ENCODE peak calls at places on chromosomes 1 and 21, in four cellular contexts. One of them, this sample, is unnamed.

GRCh38 chr1:243598433-243598832 is 251.6 kb downstream of the AKT3 start:
- DNase-seq in CD8-positive, alpha-beta T cell: peak
- DNase-seq in breast epithelium: no peak
- DNase-seq in substantia nigra: no peak
- DNase-seq in this sample: peak

GRCh38 chr1:151457911-151458882 is 1.1 kb downstream of the POGZ start:
- DNase-seq in CD8-positive, alpha-beta T cell: peak
- DNase-seq in breast epithelium: no peak
- DNase-seq in substantia nigra: peak
- DNase-seq in this sample: peak

GRCh38 chr1:30379684-30380624 is 343.4 kb downstream of the MATN1 start:
- DNase-seq in CD8-positive, alpha-beta T cell: no peak
- DNase-seq in breast epithelium: peak
- DNase-seq in substantia nigra: no peak
- DNase-seq in this sample: peak

GRCh38 chr1:233700338-233700737 is 86.4 kb downstream of the KCNK1 start:
- DNase-seq in CD8-positive, alpha-beta T cell: no peak
- DNase-seq in breast epithelium: no peak
- DNase-seq in substantia nigra: no peak
- DNase-seq in this sample: no peak

GRCh38 chr1:236468625-236469024 is 55.2 kb upstream of the LGALS8 start:
- DNase-seq in CD8-positive, alpha-beta T cell: no peak
- DNase-seq in breast epithelium: no peak
- DNase-seq in substantia nigra: no peak
- DNase-seq in this sample: no peak

GRCh38 chr1:225480825-225481434 is 53.1 kb upstream of the LBR start:
- DNase-seq in CD8-positive, alpha-beta T cell: peak
- DNase-seq in breast epithelium: peak
- DNase-seq in substantia nigra: no peak
- DNase-seq in this sample: no peak

GRCh38 chr1:41498809-41499208 is 14.3 kb upstream of the EDN2 start:
- DNase-seq in CD8-positive, alpha-beta T cell: no peak
- DNase-seq in breast epithelium: peak
- DNase-seq in substantia nigra: no peak
- DNase-seq in this sample: no peak

GRCh38 chr1:2539312-2539907 is 9.3 kb upstream of the HES5 start:
- DNase-seq in CD8-positive, alpha-beta T cell: no peak
- DNase-seq in breast epithelium: no peak
- DNase-seq in substantia nigra: no peak
- DNase-seq in this sample: no peak

GRCh38 chr1:22457356-22457755 is 5.7 kb downstream of the ZBTB40 start:
- DNase-seq in CD8-positive, alpha-beta T cell: no peak
- DNase-seq in breast epithelium: no peak
- DNase-seq in substantia nigra: no peak
- DNase-seq in this sample: no peak

GRCh38 chr1:17010601-17011438 is 908 bp downstream of the ATP13A2 start:
- DNase-seq in CD8-positive, alpha-beta T cell: no peak
- DNase-seq in breast epithelium: peak
- DNase-seq in substantia nigra: no peak
- DNase-seq in this sample: no peak

GRCh38 chr1:224201336-224201735 is 18.3 kb downstream of the DEGS1 start:
- DNase-seq in CD8-positive, alpha-beta T cell: no peak
- DNase-seq in breast epithelium: no peak
- DNase-seq in substantia nigra: no peak
- DNase-seq in this sample: no peak

GRCh38 chr1:7049913-7050625 is 264.8 kb downstream of the CAMTA1 start:
- DNase-seq in CD8-positive, alpha-beta T cell: no peak
- DNase-seq in breast epithelium: no peak
- DNase-seq in substantia nigra: no peak
- DNase-seq in this sample: no peak

GRCh38 chr1:42734201-42735035 is 5.6 kb downstream of the CLDN19 start:
- DNase-seq in CD8-positive, alpha-beta T cell: no peak
- DNase-seq in breast epithelium: no peak
- DNase-seq in substantia nigra: no peak
- DNase-seq in this sample: no peak

GRCh38 chr1:67138813-67139539 is 4.2 kb upstream of the C1orf141 start:
- DNase-seq in CD8-positive, alpha-beta T cell: no peak
- DNase-seq in breast epithelium: no peak
- DNase-seq in substantia nigra: no peak
- DNase-seq in this sample: no peak

GRCh38 chr1:197391303-197392226 is 123.5 kb downstream of the CRB1 start:
- DNase-seq in CD8-positive, alpha-beta T cell: no peak
- DNase-seq in breast epithelium: no peak
- DNase-seq in substantia nigra: no peak
- DNase-seq in this sample: peak

GRCh38 chr1:192660613-192661012 is 24.7 kb downstream of the RGS13 start:
- DNase-seq in CD8-positive, alpha-beta T cell: no peak
- DNase-seq in breast epithelium: no peak
- DNase-seq in substantia nigra: no peak
- DNase-seq in this sample: no peak

GRCh38 chr1:178310685-178311105 is 186.1 kb downstream of the CLEC20A start:
- DNase-seq in CD8-positive, alpha-beta T cell: no peak
- DNase-seq in breast epithelium: no peak
- DNase-seq in substantia nigra: no peak
- DNase-seq in this sample: peak

GRCh38 chr1:209780276-209780675 is 4.1 kb downstream of the C1orf74 start:
- DNase-seq in CD8-positive, alpha-beta T cell: no peak
- DNase-seq in breast epithelium: no peak
- DNase-seq in substantia nigra: no peak
- DNase-seq in this sample: no peak

GRCh38 chr1:18823438-18823837 is 36.0 kb downstream of the TAS1R2 start:
- DNase-seq in CD8-positive, alpha-beta T cell: no peak
- DNase-seq in breast epithelium: no peak
- DNase-seq in substantia nigra: no peak
- DNase-seq in this sample: no peak

GRCh38 chr1:246319111-246319510 is 188.0 kb downstream of the SMYD3 start:
- DNase-seq in CD8-positive, alpha-beta T cell: no peak
- DNase-seq in breast epithelium: no peak
- DNase-seq in substantia nigra: no peak
- DNase-seq in this sample: no peak

GRCh38 chr1:66181999-66182398 is 352.0 kb upstream of the SGIP1 start:
- DNase-seq in CD8-positive, alpha-beta T cell: no peak
- DNase-seq in breast epithelium: no peak
- DNase-seq in substantia nigra: no peak
- DNase-seq in this sample: no peak

GRCh38 chr1:175075572-175076568 is 8.2 kb downstream of the TNN start:
- DNase-seq in CD8-positive, alpha-beta T cell: no peak
- DNase-seq in breast epithelium: no peak
- DNase-seq in substantia nigra: no peak
- DNase-seq in this sample: no peak

GRCh38 chr21:43925096-43925481 is 60.1 kb downstream of the AGPAT3 start:
- DNase-seq in CD8-positive, alpha-beta T cell: no peak
- DNase-seq in breast epithelium: no peak
- DNase-seq in substantia nigra: no peak
- DNase-seq in this sample: no peak

GRCh38 chr1:170562644-170563338 is 30.8 kb downstream of the GORAB start:
- DNase-seq in CD8-positive, alpha-beta T cell: no peak
- DNase-seq in breast epithelium: no peak
- DNase-seq in substantia nigra: no peak
- DNase-seq in this sample: peak

GRCh38 chr1:205440476-205441317 is 15.1 kb downstream of the BLACAT1 start:
- DNase-seq in CD8-positive, alpha-beta T cell: peak
- DNase-seq in breast epithelium: no peak
- DNase-seq in substantia nigra: no peak
- DNase-seq in this sample: peak

GRCh38 chr1:98733782-98734112 is 72.2 kb downstream of the SNX7 start:
- DNase-seq in CD8-positive, alpha-beta T cell: no peak
- DNase-seq in breast epithelium: no peak
- DNase-seq in substantia nigra: no peak
- DNase-seq in this sample: no peak

GRCh38 chr1:231934797-231935196 is 308.2 kb downstream of the DISC1 start:
- DNase-seq in CD8-positive, alpha-beta T cell: no peak
- DNase-seq in breast epithelium: no peak
- DNase-seq in substantia nigra: no peak
- DNase-seq in this sample: no peak

GRCh38 chr1:91712981-91713841 is 172.7 kb downstream of the TGFBR3 start:
- DNase-seq in CD8-positive, alpha-beta T cell: peak
- DNase-seq in breast epithelium: no peak
- DNase-seq in substantia nigra: no peak
- DNase-seq in this sample: no peak

DNA sequence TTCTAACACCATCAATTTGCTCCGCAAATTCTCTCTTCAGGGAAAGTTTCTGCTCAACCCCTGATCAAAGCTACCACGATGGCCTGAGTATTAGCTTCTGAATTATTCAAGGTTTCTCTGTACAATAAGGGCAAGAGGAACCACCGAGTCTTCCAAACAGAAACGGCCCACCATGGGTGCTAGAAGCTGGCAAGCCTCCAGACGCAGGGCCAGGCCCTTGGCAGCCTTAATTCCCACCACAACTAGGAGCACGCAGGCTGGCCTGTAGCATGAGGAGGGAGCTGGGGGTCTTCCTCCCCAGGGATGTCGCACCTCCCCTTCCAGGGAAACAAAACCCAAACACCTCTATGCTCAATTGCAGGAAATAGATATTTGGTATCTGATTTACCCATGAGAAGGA is 11.1 kb downstream of the RSPH1 start:
- DNase-seq in CD8-positive, alpha-beta T cell: no peak
- DNase-seq in breast epithelium: no peak
- DNase-seq in substantia nigra: no peak
- DNase-seq in this sample: no peak
- H3K27ac ChIP-seq in CD8-positive, alpha-beta T cell: no peak
- H3K27ac ChIP-seq in breast epithelium: no peak
- H3K27ac ChIP-seq in substantia nigra: no peak
- H3K27ac ChIP-seq in this sample: no peak

DNA sequence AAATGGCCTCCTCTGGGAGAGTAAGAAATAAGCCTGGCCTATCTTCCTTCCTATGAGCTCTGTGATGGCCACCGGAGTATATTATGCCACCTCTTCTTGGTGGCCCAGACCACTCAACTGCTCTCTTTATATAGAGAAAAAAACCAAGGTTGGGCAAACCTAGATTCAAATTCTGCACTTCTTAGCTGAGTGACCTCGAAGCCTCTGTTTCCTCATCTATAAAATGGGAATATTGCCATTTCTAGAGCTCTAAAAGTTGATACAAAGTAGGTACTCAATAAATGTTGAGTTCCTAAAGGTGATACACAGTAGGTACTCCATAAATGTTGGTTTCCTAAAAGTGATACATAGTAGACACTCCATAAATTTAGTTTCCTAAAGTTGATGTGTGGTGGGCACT is 120.7 kb downstream of the HLCS start:
- DNase-seq in CD8-positive, alpha-beta T cell: no peak
- DNase-seq in breast epithelium: no peak
- DNase-seq in substantia nigra: no peak
- DNase-seq in this sample: no peak
- H3K27ac ChIP-seq in CD8-positive, alpha-beta T cell: no peak
- H3K27ac ChIP-seq in breast epithelium: no peak
- H3K27ac ChIP-seq in substantia nigra: no peak
- H3K27ac ChIP-seq in this sample: no peak

GRCh38 chr1:108503062-108503740 is 53.1 kb downstream of the NBPF6 start:
- DNase-seq in CD8-positive, alpha-beta T cell: no peak
- DNase-seq in breast epithelium: no peak
- DNase-seq in substantia nigra: no peak
- DNase-seq in this sample: no peak
- H3K27ac ChIP-seq in CD8-positive, alpha-beta T cell: no peak
- H3K27ac ChIP-seq in breast epithelium: no peak
- H3K27ac ChIP-seq in substantia nigra: no peak
- H3K27ac ChIP-seq in this sample: no peak

DNA sequence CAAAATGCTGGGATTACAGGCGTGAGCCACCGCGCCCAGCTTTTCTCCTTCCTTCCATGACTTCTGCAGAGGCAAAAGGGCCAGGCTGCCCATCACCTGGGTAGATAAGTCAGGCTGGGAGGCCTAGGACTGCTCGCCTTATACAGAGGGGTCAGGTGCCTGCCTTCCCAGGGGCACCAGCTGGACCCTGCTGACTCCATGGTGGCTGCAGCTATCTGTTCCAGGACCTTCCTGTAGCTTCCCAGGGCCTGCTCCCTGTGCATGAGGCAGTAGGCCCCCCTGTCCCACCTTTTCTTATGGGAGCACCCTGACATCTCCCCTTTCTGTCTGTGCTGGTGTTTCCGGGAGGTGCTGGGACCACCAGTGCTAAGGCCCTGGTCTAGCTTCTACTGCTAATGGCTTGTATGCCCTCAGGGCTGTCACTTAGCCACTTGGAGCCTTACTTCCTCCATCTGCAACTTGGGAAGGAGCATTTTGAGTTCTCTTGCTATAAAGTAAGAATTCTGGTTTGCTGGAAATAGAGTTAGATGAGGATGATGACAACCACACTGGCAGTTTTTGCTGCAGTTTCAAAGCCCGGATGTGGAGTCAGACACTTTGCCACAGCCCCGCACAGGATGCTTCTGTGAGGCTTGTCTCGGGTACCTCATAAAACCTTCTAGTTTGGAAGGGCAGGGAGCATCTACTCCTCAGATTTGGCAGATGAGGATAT is 14.4 kb downstream of the SOX13 start:
- DNase-seq in CD8-positive, alpha-beta T cell: no peak
- DNase-seq in breast epithelium: no peak
- DNase-seq in substantia nigra: no peak
- DNase-seq in this sample: no peak
- H3K27ac ChIP-seq in CD8-positive, alpha-beta T cell: no peak
- H3K27ac ChIP-seq in breast epithelium: peak
- H3K27ac ChIP-seq in substantia nigra: peak
- H3K27ac ChIP-seq in this sample: no peak

GRCh38 chr1:230641900-230642262 is 400 bp upstream of the COG2 start:
- DNase-seq in CD8-positive, alpha-beta T cell: peak
- DNase-seq in breast epithelium: no peak
- DNase-seq in substantia nigra: no peak
- DNase-seq in this sample: no peak
- H3K27ac ChIP-seq in CD8-positive, alpha-beta T cell: no peak
- H3K27ac ChIP-seq in breast epithelium: peak
- H3K27ac ChIP-seq in substantia nigra: no peak
- H3K27ac ChIP-seq in this sample: no peak

GRCh38 chr1:96771847-96772246 is 50.3 kb downstream of the PTBP2 start:
- DNase-seq in CD8-positive, alpha-beta T cell: no peak
- DNase-seq in breast epithelium: no peak
- DNase-seq in substantia nigra: no peak
- DNase-seq in this sample: no peak
- H3K27ac ChIP-seq in CD8-positive, alpha-beta T cell: no peak
- H3K27ac ChIP-seq in breast epithelium: no peak
- H3K27ac ChIP-seq in substantia nigra: no peak
- H3K27ac ChIP-seq in this sample: no peak